ENCODE peak calls at places on chromosome 5, in six cellular contexts. Z is H1, H is suprapubic skin, X is sigmoid colon, A is spleen, N is stomach. P is an unnamed sample. For H3K9me3 and H3K4me1, the result is how much of the 10 kb centered on the place peaks cover.

GRCh38 chr5:62334082-62334481 is 28.1 kb downstream of the KIF2A start:
- DNase-seq in Z (no peak), H (no peak), X (no peak), A (no peak), N (no peak), P (no peak)

GRCh38 chr5:139794067-139794846 is 1.4 kb upstream of the PSD2 start:
- DNase-seq in Z (no peak), H (no peak), X (no peak), A (peak), N (no peak), P (no peak)

GRCh38 chr5:155978805-155979204 is 348.2 kb upstream of the SGCD start:
- DNase-seq in Z (no peak), H (no peak), X (no peak), A (no peak), N (no peak), P (no peak)

GRCh38 chr5:149337746-149338145 is 7.6 kb upstream of the GRPEL2 start:
- DNase-seq in Z (no peak), H (no peak), X (no peak), A (no peak), N (no peak), P (no peak)

GRCh38 chr5:33470544-33470943 is 29.8 kb downstream of the TARS1 start:
- DNase-seq in Z (no peak), H (no peak), X (no peak), A (no peak), N (no peak), P (no peak)

GRCh38 chr5:318341-318897 is 3.1 kb upstream of the AHRR start:
- DNase-seq in Z (no peak), H (no peak), X (no peak), A (no peak), N (no peak), P (no peak)

GRCh38 chr5:102858808-102859207 is 103.7 kb downstream of the PAM start:
- DNase-seq in Z (no peak), H (no peak), X (no peak), A (no peak), N (no peak), P (no peak)

GRCh38 chr5:67773439-67773988 is 442.0 kb upstream of the PIK3R1 start:
- DNase-seq in Z (no peak), H (no peak), X (peak), A (no peak), N (no peak), P (no peak)

GRCh38 chr5:77758141-77758938 is 17.8 kb downstream of the TBCA start:
- DNase-seq in Z (no peak), H (no peak), X (no peak), A (no peak), N (no peak), P (peak)

GRCh38 chr5:1004598-1005361 is 3.8 kb upstream of the NKD2 start:
- DNase-seq in Z (no peak), H (peak), X (peak), A (peak), N (peak), P (peak)

GRCh38 chr5:79183617-79184016 is 52.3 kb upstream of the JMY start:
- DNase-seq in Z (no peak), H (no peak), X (no peak), A (no peak), N (no peak), P (no peak)

GRCh38 chr5:158780656-158781237 is 319.0 kb downstream of the EBF1 start:
- DNase-seq in Z (no peak), H (no peak), X (no peak), A (no peak), N (no peak), P (no peak)

GRCh38 chr5:124365491-124365890 is 380.9 kb downstream of the ZNF608 start:
- DNase-seq in Z (no peak), H (no peak), X (no peak), A (no peak), N (no peak), P (no peak)

GRCh38 chr5:124825983-124826337 is 79.5 kb upstream of the ZNF608 start:
- DNase-seq in Z (no peak), H (no peak), X (no peak), A (no peak), N (no peak), P (no peak)

GRCh38 chr5:114504560-114504959 is 142.7 kb downstream of the KCNN2 start:
- DNase-seq in Z (no peak), H (no peak), X (no peak), A (no peak), N (no peak), P (peak)

GRCh38 chr5:165370772-165371171 is 1865.4 kb downstream of the MAT2B start:
- DNase-seq in Z (no peak), H (no peak), X (no peak), A (no peak), N (no peak), P (no peak)

GRCh38 chr5:169176686-169177430 is 124.1 kb downstream of the SLIT3 start:
- DNase-seq in Z (no peak), H (no peak), X (no peak), A (no peak), N (no peak), P (no peak)

DNA sequence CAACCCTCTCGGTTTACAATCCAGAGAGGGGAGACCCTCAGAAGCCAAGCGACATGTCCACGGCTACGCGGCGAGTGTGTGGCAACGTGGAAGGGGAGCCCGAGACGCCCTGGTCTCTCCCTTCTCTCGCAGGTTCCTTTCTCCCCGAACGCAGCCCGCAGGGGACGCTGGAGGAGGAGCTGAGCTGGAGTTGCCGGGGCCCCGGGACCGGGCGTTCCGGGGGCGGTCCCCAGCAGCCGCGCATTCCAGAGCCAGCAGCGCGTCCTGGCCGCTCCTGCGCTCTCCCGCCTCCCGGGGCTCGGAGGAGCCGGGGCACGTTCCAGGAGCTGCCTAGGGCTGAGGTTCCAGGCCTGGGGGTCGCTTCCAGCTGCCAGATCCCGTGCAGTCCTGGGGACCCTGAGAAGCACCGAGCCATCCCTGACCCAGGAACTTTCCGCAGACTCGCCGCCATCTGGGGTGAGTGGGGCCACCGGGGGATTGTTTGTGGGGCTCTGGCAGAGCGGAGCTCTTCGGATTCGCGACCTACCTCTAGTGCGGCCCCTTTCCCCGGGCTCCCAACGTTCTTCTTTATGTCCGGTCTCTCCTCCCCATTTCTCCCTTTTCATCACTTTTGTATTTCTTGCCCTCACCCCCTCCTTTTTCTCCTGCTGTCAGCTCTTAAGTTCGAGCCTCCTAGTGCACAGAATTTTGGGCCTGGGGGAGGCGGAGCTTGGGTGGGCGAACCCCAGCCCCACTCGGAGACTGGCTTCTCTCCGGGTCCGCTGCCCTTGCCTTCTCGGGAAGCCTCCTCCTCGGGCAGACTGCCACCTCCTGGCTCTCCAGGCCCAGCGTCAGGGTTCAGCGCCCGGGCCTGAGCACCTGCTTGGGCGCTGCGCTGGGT is at the start of gene SMIM3:
- DNase-seq in Z (no peak), H (peak), X (peak), A (peak), N (peak), P (peak)
- TF ChIP-seq POLR2AphosphoS5 in Z (peak), H (no peak), X (peak), A (peak), N (peak), P (peak)

DNA sequence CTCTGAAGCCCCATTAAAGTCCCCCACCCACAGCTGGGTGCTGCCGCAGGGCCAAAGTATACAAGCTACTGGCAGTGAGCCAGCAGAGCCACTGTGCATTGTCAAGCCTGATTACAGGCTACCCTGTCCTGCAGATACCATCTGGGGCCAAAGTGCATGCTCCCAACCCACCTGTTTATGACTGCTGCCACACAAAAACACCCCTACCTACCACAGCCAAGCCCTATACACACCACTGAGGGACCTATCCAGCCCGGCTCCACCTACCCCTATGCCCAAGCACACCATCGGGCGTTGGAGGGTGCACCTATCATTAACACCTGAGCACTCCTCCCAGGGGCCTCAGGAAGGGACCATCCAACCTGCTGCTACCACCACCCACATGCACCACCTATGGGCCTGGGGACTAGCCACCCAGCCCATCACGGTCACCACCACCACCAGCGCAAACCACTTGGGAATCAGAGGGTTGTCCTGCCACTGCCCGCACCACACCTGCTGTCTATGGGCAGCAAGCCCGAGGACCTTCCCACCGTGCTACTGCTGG is 105.0 kb downstream of the PLPP1 start:
- DNase-seq in Z (no peak), H (no peak), X (no peak), A (no peak), N (no peak), P (no peak)
- H3K9me3 ChIP-seq in Z (under half), H (under half), X (under half), A (half or more), N (under half), P (under half)

GRCh38 chr5:88878976-88879375 is 4.0 kb downstream of the MEF2C start:
- DNase-seq in Z (no peak), H (no peak), X (no peak), A (no peak), N (no peak), P (no peak)
- H3K4me1 ChIP-seq in Z (under half), H (under half), X (under half), A (under half), N (under half), P (under half)

DNA sequence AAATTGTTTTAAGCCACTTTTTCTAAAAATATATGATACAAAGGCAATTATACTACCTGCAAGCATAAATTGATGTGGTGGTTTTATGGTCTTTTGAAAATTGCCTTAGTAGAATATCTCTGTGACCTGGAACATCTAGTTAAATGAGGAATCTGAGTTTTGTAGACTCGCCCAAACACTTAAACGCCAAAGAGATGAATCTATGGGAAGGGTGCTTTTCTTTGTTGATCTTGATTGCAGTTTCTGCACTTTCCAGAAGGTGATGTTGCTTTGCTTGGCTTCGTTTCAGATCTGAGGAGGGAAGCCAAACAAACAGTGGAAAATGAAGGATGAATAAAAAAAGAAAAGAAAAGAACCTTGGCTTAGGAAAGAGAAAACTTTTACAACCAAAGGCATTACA is 1021.3 kb downstream of the NR2F1-AS1 start:
- DNase-seq in Z (no peak), H (no peak), X (no peak), A (no peak), N (no peak), P (no peak)
- TF ChIP-seq POLR2AphosphoS5 in Z (no peak), H (no peak), X (no peak), A (no peak), N (no peak), P (no peak)

DNA sequence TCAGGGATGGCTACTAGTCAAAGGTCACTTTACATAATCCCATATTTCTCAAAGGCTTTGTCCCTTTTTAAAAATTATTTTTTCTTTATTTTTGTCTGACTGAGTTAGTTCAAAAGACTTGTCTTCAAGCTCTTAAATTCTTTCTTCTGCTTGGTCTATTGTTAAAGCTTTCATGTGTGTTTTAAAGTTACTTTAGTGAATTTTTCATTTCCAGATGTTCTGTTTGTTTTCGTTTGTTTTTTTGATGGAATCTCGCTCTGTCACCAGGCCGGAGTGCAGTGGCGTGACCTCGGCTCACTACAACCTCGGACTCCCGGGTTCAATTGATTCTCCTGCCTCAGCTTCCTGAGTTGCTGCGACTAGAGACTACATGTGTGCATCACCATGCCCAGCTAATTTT is 55.0 kb upstream of the SNCAIP start:
- DNase-seq in Z (no peak), H (no peak), X (no peak), A (no peak), N (no peak), P (no peak)
- H3K9me3 ChIP-seq in Z (under half), H (under half), X (under half), A (under half), N (under half), P (under half)

DNA sequence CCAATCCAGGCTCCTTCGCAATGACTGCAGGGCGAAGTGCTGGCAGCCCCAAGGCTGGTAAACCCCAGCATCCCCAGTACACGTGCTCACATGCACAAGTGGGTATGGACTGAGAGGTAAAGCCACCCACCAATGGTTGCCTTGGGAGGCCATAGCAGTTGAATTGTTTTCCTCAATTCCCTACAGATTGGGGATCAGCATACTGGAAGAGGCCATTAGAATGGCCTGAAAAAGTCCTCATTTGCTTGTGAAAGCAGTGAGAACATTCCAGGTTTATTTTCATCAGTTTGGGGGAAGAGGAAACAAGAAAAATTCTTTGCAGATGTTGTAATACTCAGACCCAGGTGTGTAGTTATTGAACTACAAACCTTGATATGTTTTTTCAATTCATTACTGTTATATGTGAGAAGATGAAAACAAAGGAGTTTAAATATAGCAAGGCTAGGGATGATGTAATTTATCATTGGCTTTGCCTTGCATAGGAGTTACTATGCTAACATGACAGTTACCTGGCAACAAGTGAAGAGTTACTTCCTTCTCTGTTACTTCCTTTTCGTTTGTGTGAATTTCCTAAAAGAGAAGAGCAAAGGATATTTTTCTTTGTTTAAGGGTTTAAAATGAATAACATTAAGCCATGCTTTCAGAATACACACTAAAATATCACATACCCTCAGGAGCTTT is 36.4 kb downstream of the MTMR12 start:
- DNase-seq in Z (peak), H (no peak), X (no peak), A (no peak), N (no peak), P (no peak)
- H3K4me1 ChIP-seq in Z (under half), H (under half), X (under half), A (under half), N (under half), P (under half)

DNA sequence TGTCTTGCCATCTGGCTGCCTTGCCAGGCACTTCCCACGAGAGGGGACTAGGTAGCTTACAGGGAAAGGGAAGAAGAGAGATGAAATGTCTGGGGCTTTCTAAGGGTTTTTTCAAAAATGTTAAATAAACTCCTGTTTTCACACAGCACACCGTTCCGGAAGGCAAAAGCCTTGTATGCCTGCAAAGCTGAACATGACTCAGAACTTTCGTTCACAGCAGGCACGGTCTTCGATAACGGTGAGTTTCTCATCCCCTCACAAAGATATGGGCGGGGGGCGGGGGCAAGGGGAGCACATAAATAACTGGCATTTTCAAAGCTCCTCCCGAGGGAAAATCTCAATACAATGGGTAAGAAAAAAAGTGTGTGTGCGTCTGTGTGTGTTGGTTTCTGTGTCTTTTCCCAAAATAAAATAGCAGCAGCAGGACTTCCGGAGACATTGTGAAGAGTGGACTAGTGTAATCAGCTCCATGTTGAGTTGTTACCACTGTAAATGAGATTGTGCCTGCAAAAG is 189.6 kb downstream of the NR3C1 start:
- DNase-seq in Z (no peak), H (no peak), X (no peak), A (no peak), N (no peak), P (no peak)
- TF ChIP-seq POLR2AphosphoS5 in Z (no peak), H (no peak), X (no peak), A (no peak), N (no peak), P (no peak)

GRCh38 chr5:152649609-152650008 is 244.5 kb upstream of the NMUR2 start:
- DNase-seq in Z (no peak), H (no peak), X (no peak), A (no peak), N (no peak), P (no peak)
- H3K9me3 ChIP-seq in Z (under half), H (under half), X (under half), A (under half), N (under half), P (under half)

P was measured in upper lobe of left lung.